ENCODE peak calls at places on chromosome 17, in nine cellular contexts. D is B cell; C is AG04449; T is nucleus accumbens; U is activated CD4-positive, CD25-positive, alpha-beta regulatory T cell; A is HFFc6; P is SHP77; Y is heart right ventricle; V is neural progenitor cell. Z is an unnamed sample.

GRCh38 chr17:51120357-51120738 is 320 bp downstream of the SPAG9 start:
- DNase-seq in C (no peak), U (peak; percentile 37), V (no peak), T (no peak), A (peak; percentile 22), P (peak; percentile 75), D (no peak), Y (no peak), Z (peak; percentile 75)

GRCh38 chr17:2798679-2799078 is 2.4 kb downstream of the RAP1GAP2 start:
- DNase-seq in V (peak; percentile 54), C (no peak), U (no peak), P (no peak), T (no peak), D (no peak), A (no peak), Y (no peak), Z (no peak)

GRCh38 chr17:8124350-8125195 is 667 bp upstream of the HES7 start:
- DNase-seq in U (no peak), Y (no peak), A (no peak), V (peak; percentile 46), P (peak; percentile 66), D (no peak), T (no peak), C (no peak), Z (no peak)

GRCh38 chr17:1123397-1124237 is 56.2 kb downstream of the ABR start:
- DNase-seq in T (no peak), U (no peak), Y (no peak), C (no peak), A (no peak), D (no peak), V (peak; percentile 52), P (peak; percentile 40), Z (peak; percentile 49)

GRCh38 chr17:35605753-35606152 is 18.6 kb downstream of the AP2B1 start:
- DNase-seq in Y (no peak), C (peak; percentile 9), V (no peak), T (no peak), U (no peak), A (peak; percentile 43), D (no peak), P (no peak), Z (no peak)

GRCh38 chr17:38912221-38912813 is 13.1 kb upstream of the LASP1NB start:
- DNase-seq in D (no peak), Y (peak; percentile 67), T (no peak), V (no peak), A (no peak), C (no peak), U (no peak), P (no peak), Z (no peak)

GRCh38 chr17:1649116-1649843 is 386 bp downstream of the RILP start:
- DNase-seq in A (peak; percentile 85), P (peak; percentile 89), D (peak; percentile 81), T (no peak), U (peak; percentile 55), V (peak; percentile 96), C (no peak), Y (peak; percentile 83), Z (peak; percentile 88)

GRCh38 chr17:17595755-17596154 is 4.2 kb upstream of the PEMT start:
- DNase-seq in C (no peak), P (no peak), U (no peak), A (no peak), V (no peak), T (no peak), D (no peak), Y (no peak), Z (no peak)

GRCh38 chr17:17701112-17701511 is 19.9 kb downstream of the RAI1 start:
- DNase-seq in T (no peak), P (no peak), A (no peak), U (no peak), Y (no peak), C (no peak), D (no peak), V (no peak), Z (no peak)

GRCh38 chr17:13154932-13155331 is 137.1 kb upstream of the ELAC2 start:
- DNase-seq in T (no peak), C (no peak), U (no peak), V (no peak), P (no peak), D (no peak), Y (no peak), A (no peak), Z (no peak)

GRCh38 chr17:22703204-22703603 is 1010.9 kb downstream of the KCNJ18 start:
- DNase-seq in C (no peak), T (no peak), U (no peak), P (no peak), Y (no peak), A (no peak), D (no peak), V (no peak), Z (no peak)